ENCODE peak calls at places on chromosome 1, in six cellular contexts. F is psoas muscle, G is GM20000, N is body of pancreas, W is mammary epithelial cell, Y is OCI-LY7. H is an unnamed sample.

GRCh38 chr1:15272009-15272781 is 25.2 kb downstream of the FHAD1 start:
- DNase-seq in N (peak), G (peak), F (no peak), Y (peak), W (peak), H (peak)

GRCh38 chr1:159798893-159799292 is 3.3 kb upstream of the FCRL6 start:
- DNase-seq in Y (peak), G (peak), F (peak), W (peak), N (peak), H (peak)

GRCh38 chr1:92274939-92275338 is 23.8 kb downstream of the GLMN start:
- DNase-seq in N (no peak), F (no peak), G (no peak), W (peak), Y (no peak), H (no peak)

GRCh38 chr1:200438911-200439310 is 29.1 kb upstream of the ZNF281 start:
- DNase-seq in N (no peak), F (no peak), Y (no peak), W (peak), G (no peak), H (no peak)

GRCh38 chr1:175394739-175395138 is 202.2 kb upstream of the KIAA0040 start:
- DNase-seq in Y (no peak), F (no peak), W (no peak), G (no peak), N (peak), H (no peak)

GRCh38 chr1:184626076-184627011 is 128.3 kb downstream of the EDEM3 start:
- DNase-seq in Y (no peak), G (peak), F (peak), W (no peak), N (no peak), H (no peak)

GRCh38 chr1:218874313-218874712 is 299.4 kb upstream of the LYPLAL1 start:
- DNase-seq in G (no peak), W (peak), F (no peak), Y (no peak), N (no peak), H (no peak)

GRCh38 chr1:36359911-36360310 is 25.8 kb downstream of the STK40 start:
- DNase-seq in G (no peak), Y (no peak), W (peak), N (no peak), F (no peak), H (no peak)

GRCh38 chr1:147515046-147515869 is 26.0 kb upstream of the BCL9 start:
- DNase-seq in Y (peak), N (peak), F (no peak), W (peak), G (no peak), H (no peak)

GRCh38 chr1:243409284-243409683 is 153.4 kb downstream of the SDCCAG8 start:
- DNase-seq in G (no peak), W (no peak), F (no peak), N (no peak), Y (no peak), H (no peak)

GRCh38 chr1:205961970-205962820 is 18.9 kb upstream of the SLC26A9 start:
- DNase-seq in N (peak), G (no peak), F (peak), Y (no peak), W (no peak), H (no peak)

DNA sequence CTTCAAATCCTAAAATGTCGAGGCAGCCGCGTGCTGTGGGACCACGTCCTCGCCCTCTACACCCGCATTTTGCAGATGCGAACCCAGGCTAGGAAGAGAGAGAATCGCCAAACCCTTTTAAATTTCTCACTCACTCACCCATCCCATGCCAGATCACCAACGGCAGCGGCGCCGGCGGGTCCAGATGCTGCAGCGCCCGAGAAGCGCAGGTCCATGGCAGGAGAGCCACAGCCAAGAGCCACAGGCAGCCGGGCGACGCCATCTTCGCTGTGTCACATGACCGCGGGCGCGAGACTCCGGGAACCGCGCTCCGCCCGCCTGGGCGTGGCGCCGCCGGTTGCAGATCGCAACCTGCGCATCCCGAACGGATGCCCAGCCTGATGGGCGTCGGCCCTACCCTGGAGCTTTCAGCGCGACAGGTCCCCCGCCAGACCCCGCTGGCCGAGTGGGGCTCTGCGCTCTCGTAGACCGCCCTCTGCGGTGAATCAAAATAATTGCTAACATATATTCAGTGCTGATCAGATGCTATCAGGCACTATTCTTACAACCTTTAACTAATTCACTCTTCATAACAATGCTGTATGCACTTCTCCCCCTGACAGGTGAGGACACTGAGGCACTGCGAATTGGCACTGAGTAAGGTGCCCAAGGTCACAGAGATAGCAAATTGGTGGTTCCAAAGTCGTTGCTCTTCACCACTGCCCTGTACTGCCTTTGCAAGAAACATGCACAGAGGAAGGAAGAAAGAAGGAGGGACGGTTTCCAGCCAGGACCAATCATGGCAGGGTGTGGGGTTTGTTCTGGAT is at the start of gene PPT1:
- DNase-seq in Y (peak), N (peak), W (peak), F (peak), G (peak), H (peak)
- TF ChIP-seq CTCF in Y (peak), N (no peak), W (no peak), F (no peak), G (no peak), H (no peak)

GRCh38 chr1:226577401-226578180 is 29.0 kb downstream of the STUM start:
- DNase-seq in N (no peak), F (no peak), W (no peak), Y (no peak), G (no peak), H (no peak)
- TF ChIP-seq CTCF in N (no peak), F (no peak), W (no peak), Y (no peak), G (no peak), H (no peak)

DNA sequence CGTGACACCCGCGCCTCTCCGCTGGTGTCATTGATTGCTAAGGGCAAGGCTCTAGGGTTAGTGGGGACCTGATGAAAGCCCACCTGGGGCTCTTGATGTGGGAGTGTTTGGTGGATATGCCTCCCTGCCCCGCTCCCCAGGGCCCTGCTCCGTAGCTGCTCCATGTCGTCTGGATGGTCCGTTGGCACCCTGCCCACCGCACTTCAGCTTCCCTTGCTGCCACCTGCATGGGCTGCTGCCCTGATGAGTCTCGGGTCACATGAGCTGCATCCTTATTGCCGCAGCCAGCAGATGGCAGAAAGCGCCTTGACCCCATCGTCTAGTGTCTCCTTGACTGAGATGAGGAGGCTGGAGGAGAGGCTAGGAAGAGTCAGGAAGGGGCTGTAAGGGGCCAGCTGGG is 439.4 kb downstream of the CAMTA1 start:
- DNase-seq in N (peak), F (no peak), Y (no peak), W (no peak), G (no peak), H (no peak)
- TF ChIP-seq CTCF in N (no peak), F (peak), Y (no peak), W (peak), G (no peak), H (no peak)

GRCh38 chr1:217048104-217048707 is 325.0 kb upstream of the ESRRG start:
- DNase-seq in F (no peak), W (no peak), G (peak), N (no peak), Y (peak), H (peak)
- TF ChIP-seq CTCF in F (no peak), W (peak), G (peak), N (no peak), Y (peak), H (peak)

DNA sequence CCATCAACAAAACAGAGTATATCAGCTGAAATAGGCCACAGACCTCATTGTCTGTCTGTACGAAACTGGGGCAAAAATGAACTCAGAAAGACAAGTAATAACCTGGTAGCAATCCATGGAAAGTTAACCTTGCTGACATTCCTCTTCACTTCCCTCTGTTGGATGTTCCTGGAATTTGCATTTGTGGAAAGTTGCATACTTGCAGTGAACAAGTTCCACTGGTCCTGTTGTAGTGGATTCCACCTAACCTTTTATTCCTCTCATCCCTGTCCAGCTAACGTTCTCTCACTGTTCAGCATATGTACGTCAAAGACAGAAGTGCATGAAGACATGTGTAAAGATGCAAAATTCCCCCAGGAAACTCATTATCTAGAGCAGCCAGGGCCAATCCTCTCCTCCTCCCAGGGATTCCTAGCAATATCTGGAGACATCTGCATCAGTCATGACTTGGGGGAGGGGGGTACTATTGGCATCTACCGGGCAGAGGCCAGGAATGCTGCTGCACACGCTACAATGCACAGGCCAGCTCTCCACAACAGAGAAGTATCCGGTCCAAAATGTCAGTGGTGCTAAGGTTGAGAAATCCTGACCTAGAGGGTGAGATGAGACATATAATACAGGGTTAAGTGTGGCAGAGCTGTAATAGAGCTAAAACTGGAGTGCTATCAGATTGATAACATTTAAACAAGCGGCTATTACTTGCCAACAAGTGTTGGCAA is 8.2 kb downstream of the LPAR3 start:
- DNase-seq in N (no peak), W (no peak), Y (no peak), G (no peak), F (no peak), H (no peak)
- TF ChIP-seq CTCF in N (no peak), W (peak), Y (no peak), G (no peak), F (no peak), H (no peak)

GRCh38 chr1:203361843-203362524 is 11.1 kb upstream of the FMOD start:
- DNase-seq in W (peak), F (no peak), Y (peak), N (no peak), G (no peak), H (no peak)
- TF ChIP-seq CTCF in W (no peak), F (no peak), Y (no peak), N (no peak), G (no peak), H (no peak)

H was measured in GM13976.